ENCODE peak calls at places on chromosomes 12 and 14, in five cellular contexts. C is fibroblast of villous mesenchyme, A is cardiac fibroblast, E is fibroblast of lung, B is fibroblast of mammary gland. W is an unnamed sample.

GRCh38 chr12:16359512-16360491 is 12.4 kb downstream of the MGST1 start:
- DNase-seq in A (peak), E (peak), B (peak), C (peak), W (peak)

GRCh38 chr14:101225116-101225728 is 321.7 kb upstream of the RTL1 start:
- DNase-seq in A (peak), C (peak), B (no peak), E (no peak), W (no peak)

GRCh38 chr12:6193853-6194815 is 6.1 kb upstream of the CD9 start:
- DNase-seq in B (no peak), E (no peak), C (peak), A (peak), W (peak)

GRCh38 chr14:103378042-103378854 is 7.0 kb upstream of the MARK3 start:
- DNase-seq in C (no peak), E (no peak), A (no peak), B (no peak), W (peak)

GRCh38 chr12:106066726-106067325 is 71.9 kb downstream of the NUAK1 start:
- DNase-seq in A (no peak), E (no peak), C (no peak), B (no peak), W (no peak)

GRCh38 chr14:71651228-71651627 is 281.0 kb upstream of the RGS6 start:
- DNase-seq in A (peak), E (peak), B (peak), C (peak), W (peak)

GRCh38 chr12:119444462-119445044 is 110.0 kb downstream of the CCDC60 start:
- DNase-seq in E (peak), B (peak), C (peak), A (peak), W (peak)

GRCh38 chr14:91299483-91300115 is 55.1 kb upstream of the GPR68 start:
- DNase-seq in B (no peak), C (no peak), E (peak), A (no peak), W (no peak)

GRCh38 chr12:128798543-128799341 is 25.0 kb downstream of the SLC15A4 start:
- DNase-seq in A (no peak), C (no peak), E (no peak), B (no peak), W (peak)

GRCh38 chr12:92938018-92938417 is 8.9 kb upstream of the EEA1 start:
- DNase-seq in E (peak), C (no peak), A (no peak), B (no peak), W (no peak)

GRCh38 chr12:127179199-127179598 is 1087.8 kb upstream of the TMEM132C start:
- DNase-seq in B (peak), A (no peak), E (no peak), C (no peak), W (no peak)

GRCh38 chr12:127178039-127178438 is 1088.9 kb upstream of the TMEM132C start:
- DNase-seq in E (no peak), B (no peak), C (no peak), A (no peak), W (no peak)

GRCh38 chr12:127176804-127177203 is 1090.2 kb upstream of the TMEM132C start:
- DNase-seq in A (no peak), C (no peak), B (no peak), E (no peak), W (no peak)

GRCh38 chr12:127175361-127175760 is 1091.6 kb upstream of the TMEM132C start:
- DNase-seq in C (no peak), A (no peak), E (no peak), B (peak), W (no peak)

DNA sequence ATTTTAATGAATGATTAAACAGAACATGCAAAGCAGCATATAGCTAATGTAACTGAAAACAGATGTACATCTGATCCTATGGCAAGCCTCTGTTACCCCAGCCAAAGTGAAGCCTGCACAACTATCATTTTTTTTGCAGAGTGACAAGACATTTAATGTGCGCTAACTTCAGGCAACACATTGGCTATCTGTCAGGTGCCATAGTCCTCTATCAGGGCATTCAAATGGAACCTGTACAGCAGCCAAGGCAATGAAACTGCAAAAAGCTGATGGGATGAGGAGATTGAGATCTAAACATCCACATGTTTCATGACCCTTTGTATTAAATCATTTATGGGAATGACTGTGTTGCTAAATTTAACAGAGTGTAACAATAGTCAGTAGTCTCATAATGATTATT is 1088.5 kb upstream of the TMEM132C start:
- DNase-seq in C (no peak), A (no peak), E (no peak), B (peak), W (no peak)
- H3K4me3 ChIP-seq in C (no peak), A (no peak), E (no peak), B (no peak), W (no peak)

GRCh38 chr12:40749863-40750262 is 57.6 kb downstream of the CNTN1 start:
- DNase-seq in C (no peak), E (no peak), B (no peak), A (no peak), W (no peak)
- TF ChIP-seq CTCF in C (no peak), E (no peak), B (no peak), A (no peak), W (no peak)

DNA sequence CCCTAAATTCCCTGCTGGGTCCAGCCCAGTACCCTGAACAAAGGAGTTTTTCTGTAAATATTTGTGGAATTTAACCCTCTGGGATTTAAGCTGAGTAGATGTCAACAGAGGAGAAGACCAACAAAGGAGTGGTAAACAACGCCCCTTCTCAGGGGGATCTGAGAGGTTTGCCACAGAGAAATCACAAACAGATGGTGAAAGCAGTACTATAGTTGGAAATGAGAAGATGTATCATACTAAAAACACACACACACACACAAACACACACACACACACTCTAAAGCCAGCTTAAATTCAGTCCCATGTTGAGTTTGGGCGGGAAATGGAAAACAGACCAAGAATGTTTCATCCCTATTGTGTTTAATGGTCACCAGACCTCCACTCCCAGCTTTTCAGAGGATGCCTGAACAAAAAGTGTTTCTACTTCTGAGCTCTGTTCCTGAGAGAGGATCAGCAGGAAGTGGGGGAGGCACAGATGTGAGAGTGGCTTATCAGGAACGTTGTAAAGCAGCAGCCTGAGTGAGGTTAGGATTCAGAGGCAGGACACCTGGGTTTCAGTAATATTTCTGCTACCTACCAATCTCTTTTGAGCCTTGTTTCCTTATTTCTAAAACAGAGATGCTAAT is 3.2 kb downstream of the BIN2 start:
- DNase-seq in B (peak), A (peak), E (peak), C (peak), W (peak)
- H3K4me3 ChIP-seq in B (no peak), A (no peak), E (no peak), C (no peak), W (no peak)

GRCh38 chr14:27148143-27148542 is 550.3 kb upstream of the NOVA1 start:
- DNase-seq in B (no peak), C (no peak), A (no peak), E (no peak), W (no peak)
- TF ChIP-seq CTCF in B (no peak), C (no peak), A (no peak), E (no peak), W (no peak)

GRCh38 chr14:22602011-22602410 is 3.9 kb downstream of the ABHD4 start:
- DNase-seq in A (no peak), B (no peak), C (no peak), E (no peak), W (no peak)
- H3K4me3 ChIP-seq in A (no peak), B (no peak), C (no peak), E (no peak), W (no peak)

GRCh38 chr12:3311491-3312103 is 179.4 kb upstream of the PRMT8 start:
- DNase-seq in B (no peak), E (no peak), C (no peak), A (no peak), W (no peak)

GRCh38 chr12:3314306-3314663 is 176.7 kb upstream of the PRMT8 start:
- DNase-seq in C (no peak), B (no peak), E (no peak), A (no peak), W (no peak)

GRCh38 chr12:3313066-3313465 is 177.9 kb upstream of the PRMT8 start:
- DNase-seq in A (no peak), E (peak), C (peak), B (peak), W (no peak)

GRCh38 chr12:3315201-3315661 is 175.8 kb upstream of the PRMT8 start:
- DNase-seq in C (peak), E (peak), B (peak), A (peak), W (peak)

GRCh38 chr12:3313655-3314305 is 177.2 kb upstream of the PRMT8 start:
- DNase-seq in B (peak), E (no peak), A (peak), C (no peak), W (peak)
- TF ChIP-seq CTCF in B (peak), E (peak), A (peak), C (peak), W (peak)

GRCh38 chr12:24535334-24536019 is 413.4 kb downstream of the BCAT1 start:
- DNase-seq in C (no peak), B (no peak), E (no peak), A (no peak), W (no peak)

GRCh38 chr12:24530689-24531088 is 418.2 kb downstream of the BCAT1 start:
- DNase-seq in A (no peak), E (no peak), B (peak), C (no peak), W (no peak)

GRCh38 chr12:24537241-24537860 is 411.6 kb downstream of the BCAT1 start:
- DNase-seq in E (no peak), C (peak), A (peak), B (no peak), W (no peak)

GRCh38 chr12:24533953-24534352 is 414.9 kb downstream of the BCAT1 start:
- DNase-seq in E (no peak), A (no peak), B (no peak), C (no peak), W (no peak)

DNA sequence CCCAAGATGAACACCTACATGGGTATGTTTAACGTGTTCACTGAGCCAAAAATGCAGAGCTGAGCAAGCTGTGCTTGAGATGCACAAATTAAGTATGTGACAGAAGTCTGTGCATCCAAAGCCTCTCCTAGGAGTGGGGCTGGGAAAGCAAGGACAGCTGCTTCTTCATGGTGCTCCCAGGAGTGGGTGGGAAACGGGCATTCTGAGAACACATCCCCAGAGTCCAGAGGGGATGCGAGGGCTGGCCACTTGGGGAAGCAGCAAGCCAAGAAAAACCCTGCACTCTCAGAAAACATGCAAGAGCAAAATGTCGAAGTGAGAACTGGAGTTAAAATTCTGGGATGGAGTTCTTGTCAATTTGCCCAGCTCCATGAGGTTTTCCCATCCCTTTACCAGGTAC is 414.3 kb downstream of the BCAT1 start:
- DNase-seq in C (no peak), B (peak), E (no peak), A (no peak), W (no peak)
- H3K4me3 ChIP-seq in C (no peak), B (no peak), E (no peak), A (no peak), W (no peak)

GRCh38 chr14:32366256-32366655 is 37.2 kb downstream of the AKAP6 start:
- DNase-seq in C (no peak), E (peak), B (peak), A (peak), W (peak)
- TF ChIP-seq CTCF in C (no peak), E (peak), B (peak), A (peak), W (peak)